ENCODE peak calls at places on chromosome 11, in eight cellular contexts. Y is fibroblast of lung; Z is left ventricle myocardium inferior; H is activated CD4-positive, alpha-beta T cell treated with anti-CD3 and anti-CD28 coated beads, Interleukin-2, amount 50 U/mL, for 1 hour; P is NCI-H1694; F is PC-9; S is stimulated activated CD8-positive, alpha-beta memory T cell treated with anti-CD3 and anti-CD28 coated beads, Interleukin-4, amount 100 ng/mL, for 4 hours; R is NCI-H446. M is an unnamed sample.
A peak's percentile ranks its signal among the peaks of the same experiment; 100 is the strongest.

GRCh38 chr11:9462172-9462799 is 1.5 kb downstream of the ZNF143 start:
- DNase-seq in Y (no peak), Z (no peak), H (no peak), P (no peak), F (peak; percentile 39), S (no peak), R (no peak), M (no peak)

GRCh38 chr11:126355324-126355925 is at the start of gene ST3GAL4:
- DNase-seq in Y (peak; percentile 69), Z (peak; percentile 90), H (peak; percentile 49), P (no peak), F (peak; percentile 55), S (peak; percentile 33), R (peak; percentile 26), M (peak; percentile 33)

GRCh38 chr11:44506375-44507016 is 59.0 kb upstream of the CD82 start:
- DNase-seq in Y (no peak), Z (no peak), H (no peak), P (no peak), F (no peak), S (no peak), R (no peak), M (no peak)

GRCh38 chr11:85811624-85812023 is 683 bp upstream of the SYTL2 start:
- DNase-seq in Y (no peak), Z (no peak), H (no peak), P (no peak), F (no peak), S (no peak), R (no peak), M (no peak)

GRCh38 chr11:95512177-95512576 is 277.4 kb downstream of the FAM76B start:
- DNase-seq in Y (peak; percentile 91), Z (no peak), H (no peak), P (no peak), F (no peak), S (no peak), R (peak; percentile 35), M (no peak)

GRCh38 chr11:55714982-55715888 is 53.2 kb downstream of the OR4C6 start:
- DNase-seq in Y (no peak), Z (no peak), H (no peak), P (peak; percentile 4), F (no peak), S (no peak), R (no peak), M (no peak)

GRCh38 chr11:71544525-71545214 is 3.5 kb upstream of the KRTAP5-9 start:
- DNase-seq in Y (no peak), Z (no peak), H (no peak), P (no peak), F (no peak), S (no peak), R (no peak), M (no peak)

GRCh38 chr11:20632169-20632532 is 32.7 kb downstream of the SLC6A5 start:
- DNase-seq in Y (no peak), Z (no peak), H (no peak), P (no peak), F (no peak), S (no peak), R (no peak), M (no peak)